ENCODE peak calls at places on chromosomes 6 and 20, in four cellular contexts. Z, B, V and U are unnamed samples.

GRCh38 chr6:137927777-137928218 is 60.7 kb downstream of the TNFAIP3 start:
- DNase-seq in Z (no peak), B (peak; percentile 15), V (no peak), U (peak; percentile 14)

GRCh38 chr6:40922281-40922680 is 116.7 kb downstream of the UNC5CL start:
- DNase-seq in Z (no peak), B (peak; percentile 10), V (no peak), U (no peak)

GRCh38 chr6:32666420-32667300 is at the start of gene HLA-DQB1:
- DNase-seq in Z (no peak), B (peak; percentile 2), V (peak; percentile 29), U (no peak)

GRCh38 chr20:57439432-57439831 is 48.2 kb downstream of the RBM38 start:
- DNase-seq in Z (peak; percentile 88), B (no peak), V (peak; percentile 95), U (no peak)

GRCh38 chr6:111734068-111734825 is 128.6 kb upstream of the TRAF3IP2 start:
- DNase-seq in Z (no peak), B (peak; percentile 50), V (no peak), U (no peak)

GRCh38 chr6:108452725-108453195 is 108.0 kb upstream of the FOXO3 start:
- DNase-seq in Z (no peak), B (no peak), V (no peak), U (peak; percentile 89)

GRCh38 chr6:8435845-8436168 is 462 bp upstream of the SLC35B3 start:
- DNase-seq in Z (no peak), B (no peak), V (no peak), U (no peak)

GRCh38 chr6:152091851-152092341 is 284.4 kb downstream of the ESR1 start:
- DNase-seq in Z (no peak), B (peak; percentile 33), V (no peak), U (no peak)

GRCh38 chr6:34934516-34934915 is 45.5 kb downstream of the ANKS1A start:
- DNase-seq in Z (peak; percentile 77), B (peak; percentile 56), V (no peak), U (no peak)

GRCh38 chr6:170306324-170307079 is at the start of gene FAM120B:
- DNase-seq in Z (peak; percentile 97), B (peak; percentile 94), V (peak; percentile 88), U (peak; percentile 91)

GRCh38 chr20:36153754-36154695 is 515 bp upstream of the EPB41L1 start:
- DNase-seq in Z (peak; percentile 85), B (peak; percentile 49), V (peak; percentile 89), U (peak; percentile 51)

GRCh38 chr6:168737481-168737880 is 296.5 kb downstream of the SMOC2 start:
- DNase-seq in Z (no peak), B (no peak), V (no peak), U (no peak)

GRCh38 chr6:168736039-168736438 is 295.1 kb downstream of the SMOC2 start:
- DNase-seq in Z (no peak), B (no peak), V (no peak), U (no peak)

GRCh38 chr6:168742146-168742782 is 301.3 kb downstream of the SMOC2 start:
- DNase-seq in Z (no peak), B (no peak), V (no peak), U (no peak)

GRCh38 chr6:168741305-168741704 is 300.3 kb downstream of the SMOC2 start:
- DNase-seq in Z (no peak), B (no peak), V (no peak), U (no peak)

GRCh38 chr6:168739381-168739780 is 298.4 kb downstream of the SMOC2 start:
- DNase-seq in Z (no peak), B (no peak), V (no peak), U (no peak)
- H3K27ac ChIP-seq in Z (no peak overlapping the region), B (no peak overlapping the region), V (no peak overlapping the region), U (no peak overlapping the region)

GRCh38 chr6:42279966-42280629 is 62.4 kb upstream of the MRPS10 start:
- DNase-seq in Z (no peak), B (peak; percentile 53), V (no peak), U (peak; percentile 20)
- TF ChIP-seq CTCF in Z (no peak), B (no peak), V (no peak), U (no peak)

GRCh38 chr6:160394654-160395035 is 46.5 kb downstream of the SLC22A3 start:
- DNase-seq in Z (no peak), B (no peak), V (no peak), U (no peak)

GRCh38 chr6:160393966-160394653 is 45.9 kb downstream of the SLC22A3 start:
- DNase-seq in Z (no peak), B (no peak), V (no peak), U (no peak)

GRCh38 chr6:160391419-160392116 is 43.4 kb downstream of the SLC22A3 start:
- DNase-seq in Z (no peak), B (peak; percentile 80), V (no peak), U (peak; percentile 79)

GRCh38 chr6:160398674-160399271 is 50.6 kb downstream of the SLC22A3 start:
- DNase-seq in Z (no peak), B (peak; percentile 42), V (no peak), U (peak; percentile 23)

GRCh38 chr6:160395187-160395586 is 47.0 kb downstream of the SLC22A3 start:
- DNase-seq in Z (no peak), B (no peak), V (no peak), U (no peak)
- H3K27ac ChIP-seq in Z (no peak overlapping the region), B (no peak overlapping the region), V (no peak overlapping the region), U (no peak overlapping the region)

GRCh38 chr6:27816906-27817305 is 95.3 kb downstream of the OR2B2 start:
- DNase-seq in Z (no peak), B (no peak), V (no peak), U (no peak)

GRCh38 chr6:27812078-27812804 is 100.0 kb downstream of the OR2B2 start:
- DNase-seq in Z (no peak), B (no peak), V (no peak), U (no peak)

GRCh38 chr6:27811383-27811782 is 100.8 kb downstream of the OR2B2 start:
- DNase-seq in Z (no peak), B (no peak), V (no peak), U (no peak)

GRCh38 chr6:27812805-27813626 is 99.2 kb downstream of the OR2B2 start:
- DNase-seq in Z (no peak), B (no peak), V (no peak), U (no peak)

DNA sequence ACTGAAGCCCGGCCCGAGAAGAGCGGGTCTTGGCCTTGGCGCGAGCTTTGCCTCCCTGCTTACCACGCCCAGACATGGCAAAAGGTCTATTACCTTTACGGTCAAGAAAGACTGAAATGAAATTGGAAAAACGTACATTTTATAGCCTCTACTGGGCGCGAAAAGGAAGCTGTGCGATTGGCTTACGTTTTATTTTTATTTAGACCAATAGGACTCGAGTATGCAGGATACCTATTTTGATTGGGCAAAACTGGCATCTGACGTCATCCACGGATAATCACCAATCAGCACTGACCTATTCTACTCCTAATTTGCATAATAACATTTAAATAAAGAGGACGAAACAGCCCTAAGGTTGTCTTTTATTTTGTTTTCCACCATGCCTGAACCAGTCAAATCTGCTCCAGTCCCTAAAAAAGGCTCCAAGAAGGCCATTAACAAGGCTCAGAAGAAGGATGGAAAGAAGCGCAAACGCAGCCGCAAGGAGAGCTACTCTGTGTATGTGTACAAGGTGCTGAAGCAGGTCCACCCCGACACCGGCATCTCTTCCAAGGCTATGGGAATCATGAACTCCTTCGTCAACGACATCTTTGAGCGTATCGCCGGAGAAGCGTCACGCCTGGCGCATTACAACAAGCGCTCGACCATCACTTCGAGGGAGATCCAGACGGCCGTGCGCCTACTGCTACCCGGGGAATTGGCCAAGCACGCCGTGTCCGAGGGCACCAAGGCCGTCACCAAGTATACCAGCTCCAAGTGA is 97.4 kb downstream of the OR2B2 start:
- DNase-seq in Z (peak; percentile 79), B (peak; percentile 99), V (peak; percentile 58), U (peak; percentile 97)
- TF ChIP-seq CTCF in Z (no peak), B (no peak), V (no peak), U (no peak)

DNA sequence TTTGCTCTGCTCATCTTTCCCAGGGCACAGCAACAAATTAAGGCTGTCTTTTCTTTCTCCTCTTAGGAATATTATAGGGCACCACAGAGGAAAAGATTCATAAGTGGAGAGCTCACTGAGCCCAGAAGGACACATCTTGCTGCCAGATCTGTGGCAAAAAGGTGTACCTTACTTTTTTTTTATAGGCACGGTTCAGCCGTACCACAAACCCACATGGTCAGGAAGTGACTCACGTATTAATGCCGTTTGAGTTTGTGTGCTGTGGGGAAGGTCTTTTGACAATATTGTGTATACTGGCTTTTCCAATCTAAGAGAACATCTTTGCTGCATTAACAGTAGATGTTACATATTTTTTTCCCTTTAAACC is 28.4 kb downstream of the PAQR8 start:
- DNase-seq in Z (no peak), B (peak; percentile 33), V (peak; percentile 29), U (peak; percentile 49)
- H3K27ac ChIP-seq in Z (no peak overlapping the region), B (no peak overlapping the region), V (peak overlapping the region; percentile 65), U (peak overlapping the region; percentile 6)

GRCh38 chr6:25052181-25052580 is 116.4 kb upstream of the RIPOR2 start:
- DNase-seq in Z (no peak), B (no peak), V (peak; percentile 56), U (no peak)

GRCh38 chr6:25054469-25054868 is 118.7 kb upstream of the RIPOR2 start:
- DNase-seq in Z (no peak), B (peak; percentile 76), V (no peak), U (peak; percentile 55)

GRCh38 chr6:25056130-25056529 is 120.4 kb upstream of the RIPOR2 start:
- DNase-seq in Z (no peak), B (no peak), V (no peak), U (no peak)

GRCh38 chr6:25051083-25051482 is 115.3 kb upstream of the RIPOR2 start:
- DNase-seq in Z (no peak), B (no peak), V (no peak), U (no peak)

GRCh38 chr6:25053875-25054371 is 118.2 kb upstream of the RIPOR2 start:
- DNase-seq in Z (no peak), B (peak; percentile 84), V (no peak), U (no peak)
- TF ChIP-seq CTCF in Z (no peak), B (no peak), V (no peak), U (no peak)